ENCODE peak calls at places on chromosomes 2 and 18, in seven cellular contexts. P is IMR-90, L is HCT116, O is K562, V is A549, C is H1, M is GM12878. D is an unnamed sample.

GRCh38 chr2:147177449-147177848 is 667.4 kb upstream of the ACVR2A start:
- DNase-seq in P (no peak), L (no peak), O (no peak), V (no peak), C (no peak), M (no peak), D (no peak)

GRCh38 chr18:27712066-27712465 is 464.9 kb downstream of the CDH2 start:
- DNase-seq in P (no peak), L (no peak), O (no peak), V (no peak), C (no peak), M (no peak), D (no peak)

GRCh38 chr18:55320399-55321255 is 267.4 kb downstream of the TCF4 start:
- DNase-seq in P (peak), L (no peak), O (no peak), V (no peak), C (no peak), M (no peak), D (no peak)

GRCh38 chr2:200138386-200139184 is 167.9 kb upstream of the SPATS2L start:
- DNase-seq in P (peak), L (no peak), O (no peak), V (no peak), C (no peak), M (no peak), D (no peak)

GRCh38 chr18:8507881-8508280 is 101.4 kb upstream of the RAB12 start:
- DNase-seq in P (peak), L (no peak), O (no peak), V (no peak), C (no peak), M (no peak), D (no peak)

GRCh38 chr18:9139400-9140039 is 2.9 kb downstream of the ANKRD12 start:
- DNase-seq in P (no peak), L (no peak), O (no peak), V (no peak), C (no peak), M (no peak), D (no peak)

GRCh38 chr18:67282796-67283195 is 233.7 kb downstream of the DSEL start:
- DNase-seq in P (peak), L (no peak), O (no peak), V (no peak), C (no peak), M (no peak), D (no peak)

GRCh38 chr2:10283106-10284062 is 19.3 kb upstream of the HPCAL1 start:
- DNase-seq in P (peak), L (peak), O (peak), V (peak), C (no peak), M (no peak), D (peak)

GRCh38 chr2:44974064-44974715 is 32.7 kb downstream of the SIX3 start:
- DNase-seq in P (peak), L (peak), O (peak), V (peak), C (peak), M (no peak), D (peak)

DNA sequence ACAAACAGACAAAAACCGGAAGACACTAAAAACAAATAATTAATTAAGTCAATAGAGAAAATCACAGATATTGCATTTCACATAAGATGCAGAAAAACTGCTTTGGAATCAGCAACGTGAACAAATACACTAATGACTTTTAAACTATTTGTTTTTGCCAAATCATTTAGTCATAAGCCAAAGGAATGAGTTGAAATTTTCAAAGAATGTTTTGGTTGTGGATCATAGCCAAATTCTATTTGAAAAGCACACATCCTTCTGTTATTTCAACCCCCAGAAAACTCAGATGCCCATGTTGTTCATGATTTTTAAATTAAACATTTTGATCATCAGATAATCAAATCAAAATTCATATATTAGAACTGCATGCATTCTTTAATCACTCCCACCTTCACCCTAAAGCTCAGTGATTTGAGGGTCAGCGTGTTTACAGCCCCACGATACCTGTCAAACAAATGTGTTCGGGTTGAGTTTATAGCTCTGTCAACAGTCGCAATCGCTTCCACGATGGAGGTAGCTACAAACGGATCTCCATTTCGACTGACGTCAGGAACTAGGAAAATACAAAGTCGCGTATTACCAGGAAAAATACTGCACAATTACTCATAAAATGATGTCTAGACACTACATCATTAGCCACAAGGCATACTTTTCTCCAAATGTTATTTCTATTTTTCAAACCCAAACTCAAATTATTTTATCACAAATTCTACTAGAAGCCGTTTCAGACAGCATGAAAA is 90.2 kb downstream of the PXDN start:
- DNase-seq in P (peak), L (no peak), O (no peak), V (no peak), C (no peak), M (no peak), D (no peak)
- TF ChIP-seq CEBPB in P (peak), L (no peak), O (no peak), V (no peak), C (no peak), M (no peak), D (no peak)

GRCh38 chr2:220315098-220315785 is 687.8 kb downstream of the SLC4A3 start:
- DNase-seq in P (no peak), L (no peak), O (no peak), V (no peak), C (no peak), M (no peak), D (no peak)

GRCh38 chr2:220309215-220309614 is 681.8 kb downstream of the SLC4A3 start:
- DNase-seq in P (no peak), L (no peak), O (no peak), V (no peak), C (no peak), M (no peak), D (no peak)

DNA sequence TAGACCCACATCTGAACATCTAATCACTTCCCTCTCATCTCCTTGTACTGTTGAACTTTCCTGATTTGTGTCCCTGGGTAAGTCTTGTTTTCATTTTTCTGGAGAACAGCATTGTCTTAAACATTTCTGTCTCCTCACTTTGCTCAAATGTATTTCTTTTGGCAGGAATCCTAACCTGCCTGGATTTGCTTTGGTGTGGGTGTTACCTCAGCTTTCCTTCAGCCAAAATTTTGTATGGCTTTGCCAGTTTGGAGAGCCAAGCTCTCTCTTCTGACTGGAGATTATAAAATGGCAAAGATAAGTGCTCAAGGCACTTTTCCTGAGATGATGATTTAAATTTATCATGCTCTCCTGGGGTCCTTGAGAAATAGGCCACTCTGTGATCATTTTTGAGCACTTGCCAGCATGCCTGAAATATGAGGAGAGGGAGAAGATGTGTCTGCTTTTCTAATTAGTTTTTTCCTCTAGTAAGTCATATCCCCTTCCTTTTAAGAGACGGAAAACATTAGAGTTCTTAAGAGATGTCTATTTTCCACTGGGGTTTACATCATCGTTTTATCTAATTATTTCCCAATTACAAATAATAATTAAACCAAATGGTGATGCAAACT is 683.0 kb downstream of the SLC4A3 start:
- DNase-seq in P (no peak), L (no peak), O (no peak), V (no peak), C (no peak), M (no peak), D (no peak)
- TF ChIP-seq CEBPB in P (no peak), L (no peak), O (no peak), V (no peak), C (no peak), M (no peak), D (no peak)

DNA sequence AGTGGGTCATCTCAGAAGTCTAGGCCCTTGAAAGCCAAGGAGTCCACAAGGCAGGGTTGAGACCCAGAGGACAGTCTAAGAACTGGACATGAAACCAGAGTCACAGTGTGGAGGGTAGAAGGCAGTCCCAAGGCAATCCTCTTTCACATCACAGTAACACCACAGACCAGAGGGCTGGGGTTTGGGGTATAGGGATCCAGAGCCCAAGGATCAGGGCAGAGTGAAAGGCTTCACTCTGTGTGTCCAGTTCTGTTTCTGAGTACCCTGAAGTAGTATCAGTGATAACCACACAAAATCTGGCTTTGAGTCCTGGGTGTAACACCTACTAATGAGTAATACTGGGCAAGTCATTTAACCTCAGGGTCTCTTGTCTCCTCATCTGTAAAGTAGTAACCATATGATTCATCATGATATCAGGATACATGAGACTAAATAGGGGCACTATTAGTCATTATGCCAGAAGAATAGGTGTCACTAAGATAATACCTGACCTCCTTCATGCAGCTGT is 91.0 kb downstream of the ICA1L start:
- DNase-seq in P (peak), L (peak), O (no peak), V (no peak), C (no peak), M (peak), D (no peak)
- TF ChIP-seq CEBPB in P (no peak), L (peak), O (no peak), V (no peak), C (no peak), M (no peak), D (no peak)

DNA sequence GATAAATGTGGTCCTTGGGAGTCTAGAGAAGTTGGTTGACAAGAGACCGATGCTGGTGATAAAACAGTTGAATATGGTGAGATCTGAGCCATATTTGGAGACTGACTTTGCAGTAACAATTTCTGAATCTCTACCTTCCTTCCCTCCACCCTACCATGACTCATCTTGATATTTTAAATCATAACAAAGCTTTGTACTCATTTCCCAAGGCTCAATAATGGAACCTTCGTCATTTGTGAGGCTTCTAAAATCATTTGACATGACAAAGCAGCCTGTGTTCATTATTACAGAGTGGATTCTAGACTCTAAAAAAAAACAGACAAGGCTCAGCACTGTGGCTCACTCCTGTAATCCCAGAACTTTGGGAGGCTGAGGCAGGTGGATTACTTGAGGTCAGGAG is 38.5 kb upstream of the PDCL3 start:
- DNase-seq in P (peak), L (no peak), O (no peak), V (no peak), C (no peak), M (no peak), D (no peak)
- TF ChIP-seq CEBPB in P (no peak), L (no peak), O (no peak), V (no peak), C (no peak), M (no peak), D (no peak)

DNA sequence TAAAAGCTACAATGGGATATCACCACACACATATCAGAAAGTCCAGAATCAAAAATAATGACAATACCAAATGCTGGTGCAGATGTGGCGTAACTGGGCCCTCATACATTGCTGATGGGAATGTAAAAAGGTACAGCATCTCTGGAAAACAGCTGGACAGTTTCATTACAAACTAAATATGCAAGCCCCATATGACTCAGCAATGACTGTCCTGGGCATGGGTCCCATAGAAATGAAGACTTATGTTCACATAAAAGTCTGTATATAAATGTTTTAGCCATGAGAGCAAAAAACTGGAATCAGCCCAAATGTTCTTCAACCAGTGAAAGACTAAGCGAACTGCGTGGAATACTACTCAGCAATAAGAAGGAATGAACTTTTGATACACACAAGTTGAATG is 56.7 kb downstream of the ALPK2 start:
- DNase-seq in P (peak), L (no peak), O (no peak), V (no peak), C (no peak), M (no peak), D (no peak)
- TF ChIP-seq CEBPB in P (peak), L (no peak), O (no peak), V (no peak), C (no peak), M (no peak), D (no peak)

DNA sequence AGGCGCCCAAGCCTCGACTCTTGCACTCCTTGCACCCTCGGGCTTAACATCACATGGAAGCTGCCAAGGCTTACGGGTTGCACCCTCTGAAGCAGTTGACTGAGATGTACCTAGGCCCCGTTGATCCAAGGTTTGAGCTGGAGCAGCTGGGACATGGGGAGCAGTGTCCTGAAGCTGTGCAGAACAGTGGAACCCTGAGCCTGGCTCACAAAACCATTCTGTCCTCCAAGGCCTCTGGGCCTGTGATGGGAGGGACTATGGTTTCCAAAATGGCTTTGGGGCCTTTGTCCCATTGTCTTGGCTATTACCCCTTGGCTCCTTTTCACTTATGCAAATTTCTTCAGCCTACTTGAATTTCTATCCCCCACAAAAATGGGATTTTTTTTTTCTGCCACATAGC is 454.0 kb downstream of the PIK3C3 start:
- DNase-seq in P (no peak), L (no peak), O (no peak), V (no peak), C (no peak), M (no peak), D (no peak)
- TF ChIP-seq CEBPB in P (no peak), L (no peak), O (no peak), V (no peak), C (no peak), M (no peak), D (no peak)

DNA sequence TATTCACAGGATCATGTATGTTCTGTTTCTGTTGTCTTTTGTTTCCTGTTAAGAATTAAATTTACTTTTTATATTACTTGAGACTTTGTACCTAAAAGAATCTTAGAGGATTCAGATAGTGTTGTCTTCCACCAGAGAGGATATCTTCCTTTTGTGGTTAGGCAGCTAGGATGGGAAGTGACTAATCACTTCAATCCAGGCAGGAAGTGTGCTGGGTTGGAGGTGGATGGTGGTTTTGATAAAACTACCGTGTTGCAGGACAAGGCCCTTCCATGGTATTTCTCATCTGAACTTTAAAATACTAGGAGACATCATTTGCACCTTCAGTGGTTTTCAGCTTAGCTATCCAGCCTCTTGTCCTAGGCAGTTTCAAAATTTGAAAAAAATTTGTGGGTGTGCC is 728.6 kb upstream of the CDH2 start:
- DNase-seq in P (peak), L (no peak), O (no peak), V (no peak), C (no peak), M (no peak), D (no peak)
- TF ChIP-seq CEBPB in P (no peak), L (no peak), O (no peak), V (no peak), C (no peak), M (no peak), D (no peak)

GRCh38 chr2:28004086-28004485 is 113.6 kb downstream of the BABAM2 start:
- DNase-seq in P (peak), L (no peak), O (no peak), V (no peak), C (no peak), M (no peak), D (no peak)
- TF ChIP-seq CEBPB in P (peak), L (no peak), O (no peak), V (no peak), C (no peak), M (no peak), D (no peak)

D was measured in HepG2.